ENCODE peak calls at places on chromosome 3, in eight cellular contexts. One of them, this sample, is unnamed.

GRCh38 chr3:55547086-55547666 is 60.1 kb upstream of the WNT5A start:
- DNase-seq in body of pancreas: no peak
- DNase-seq in adrenal gland: no peak
- DNase-seq in right lobe of liver: no peak
- DNase-seq in spleen: no peak
- DNase-seq in upper lobe of left lung: peak; percentile 50
- DNase-seq in heart left ventricle: no peak
- DNase-seq in endothelial cell of umbilical vein: no peak
- DNase-seq in this sample: no peak

GRCh38 chr3:113211370-113212154 is at the start of gene BOC:
- DNase-seq in adrenal gland: no peak
- DNase-seq in endothelial cell of umbilical vein: peak; percentile 10
- DNase-seq in heart left ventricle: no peak
- DNase-seq in right lobe of liver: no peak
- DNase-seq in body of pancreas: peak; percentile 50
- DNase-seq in upper lobe of left lung: peak; percentile 88
- DNase-seq in spleen: no peak
- DNase-seq in this sample: peak; percentile 52

GRCh38 chr3:49966233-49966942 is 26.4 kb downstream of the RBM6 start:
- DNase-seq in heart left ventricle: no peak
- DNase-seq in spleen: no peak
- DNase-seq in right lobe of liver: no peak
- DNase-seq in body of pancreas: no peak
- DNase-seq in adrenal gland: no peak
- DNase-seq in upper lobe of left lung: no peak
- DNase-seq in endothelial cell of umbilical vein: no peak
- DNase-seq in this sample: peak; percentile 18

GRCh38 chr3:78970656-78971055 is 797.1 kb downstream of the ROBO1 start:
- DNase-seq in endothelial cell of umbilical vein: no peak
- DNase-seq in heart left ventricle: no peak
- DNase-seq in adrenal gland: no peak
- DNase-seq in upper lobe of left lung: no peak
- DNase-seq in spleen: no peak
- DNase-seq in right lobe of liver: no peak
- DNase-seq in body of pancreas: no peak
- DNase-seq in this sample: no peak

GRCh38 chr3:110576962-110577361 is 494.7 kb upstream of the NECTIN3 start:
- DNase-seq in body of pancreas: no peak
- DNase-seq in adrenal gland: peak; percentile 51
- DNase-seq in heart left ventricle: no peak
- DNase-seq in spleen: no peak
- DNase-seq in right lobe of liver: no peak
- DNase-seq in endothelial cell of umbilical vein: peak; percentile 65
- DNase-seq in upper lobe of left lung: no peak
- DNase-seq in this sample: peak; percentile 10

GRCh38 chr3:111859974-111860859 is 1.2 kb downstream of the PHLDB2 start:
- DNase-seq in adrenal gland: peak; percentile 73
- DNase-seq in spleen: peak; percentile 87
- DNase-seq in endothelial cell of umbilical vein: peak; percentile 88
- DNase-seq in upper lobe of left lung: peak; percentile 66
- DNase-seq in heart left ventricle: peak; percentile 82
- DNase-seq in right lobe of liver: peak; percentile 64
- DNase-seq in body of pancreas: peak; percentile 84
- DNase-seq in this sample: peak; percentile 49

GRCh38 chr3:170440346-170440745 is 21.7 kb downstream of the CLDN11 start:
- DNase-seq in body of pancreas: no peak
- DNase-seq in heart left ventricle: no peak
- DNase-seq in endothelial cell of umbilical vein: peak; percentile 31
- DNase-seq in adrenal gland: no peak
- DNase-seq in spleen: no peak
- DNase-seq in upper lobe of left lung: no peak
- DNase-seq in right lobe of liver: no peak
- DNase-seq in this sample: no peak

GRCh38 chr3:58427661-58428361 is 5.8 kb downstream of the PDHB start:
- DNase-seq in spleen: no peak
- DNase-seq in heart left ventricle: no peak
- DNase-seq in upper lobe of left lung: no peak
- DNase-seq in endothelial cell of umbilical vein: peak; percentile 15
- DNase-seq in right lobe of liver: no peak
- DNase-seq in adrenal gland: no peak
- DNase-seq in body of pancreas: no peak
- DNase-seq in this sample: no peak

GRCh38 chr3:19146685-19147650 is 1.3 kb upstream of the KCNH8 start:
- DNase-seq in right lobe of liver: peak; percentile 62
- DNase-seq in upper lobe of left lung: peak; percentile 92
- DNase-seq in heart left ventricle: peak; percentile 73
- DNase-seq in adrenal gland: peak; percentile 84
- DNase-seq in body of pancreas: peak; percentile 84
- DNase-seq in endothelial cell of umbilical vein: peak; percentile 24
- DNase-seq in spleen: peak; percentile 90
- DNase-seq in this sample: peak; percentile 54

GRCh38 chr3:53346514-53346913 is 829 bp downstream of the DCP1A start:
- DNase-seq in body of pancreas: no peak
- DNase-seq in heart left ventricle: no peak
- DNase-seq in upper lobe of left lung: no peak
- DNase-seq in spleen: no peak
- DNase-seq in endothelial cell of umbilical vein: peak; percentile 75
- DNase-seq in right lobe of liver: no peak
- DNase-seq in adrenal gland: no peak
- DNase-seq in this sample: no peak

GRCh38 chr3:139548801-139549200 is 9.3 kb upstream of the RBP1 start:
- DNase-seq in endothelial cell of umbilical vein: no peak
- DNase-seq in body of pancreas: peak; percentile 85
- DNase-seq in heart left ventricle: no peak
- DNase-seq in spleen: no peak
- DNase-seq in upper lobe of left lung: no peak
- DNase-seq in right lobe of liver: no peak
- DNase-seq in adrenal gland: peak; percentile 81
- DNase-seq in this sample: no peak

GRCh38 chr3:112042842-112043280 is 8.3 kb downstream of the TMPRSS7 start:
- DNase-seq in spleen: no peak
- DNase-seq in heart left ventricle: no peak
- DNase-seq in right lobe of liver: no peak
- DNase-seq in body of pancreas: no peak
- DNase-seq in upper lobe of left lung: no peak
- DNase-seq in adrenal gland: no peak
- DNase-seq in endothelial cell of umbilical vein: no peak
- DNase-seq in this sample: no peak

GRCh38 chr3:52851348-52851747 is 16.5 kb upstream of the MUSTN1 start:
- DNase-seq in heart left ventricle: no peak
- DNase-seq in endothelial cell of umbilical vein: peak; percentile 39
- DNase-seq in upper lobe of left lung: no peak
- DNase-seq in spleen: peak; percentile 30
- DNase-seq in right lobe of liver: peak; percentile 72
- DNase-seq in adrenal gland: peak; percentile 57
- DNase-seq in body of pancreas: peak; percentile 44
- DNase-seq in this sample: peak; percentile 73

GRCh38 chr3:69324362-69325025 is 61.4 kb downstream of the FRMD4B start:
- DNase-seq in endothelial cell of umbilical vein: no peak
- DNase-seq in right lobe of liver: no peak
- DNase-seq in heart left ventricle: no peak
- DNase-seq in adrenal gland: no peak
- DNase-seq in spleen: no peak
- DNase-seq in upper lobe of left lung: no peak
- DNase-seq in body of pancreas: peak; percentile 10
- DNase-seq in this sample: no peak

GRCh38 chr3:196903740-196904139 is 36.0 kb downstream of the SENP5 start:
- DNase-seq in endothelial cell of umbilical vein: no peak
- DNase-seq in right lobe of liver: no peak
- DNase-seq in adrenal gland: no peak
- DNase-seq in heart left ventricle: no peak
- DNase-seq in upper lobe of left lung: no peak
- DNase-seq in body of pancreas: no peak
- DNase-seq in spleen: no peak
- DNase-seq in this sample: no peak

GRCh38 chr3:71317140-71317539 is 266.4 kb downstream of the FOXP1 start:
- DNase-seq in right lobe of liver: no peak
- DNase-seq in upper lobe of left lung: no peak
- DNase-seq in heart left ventricle: no peak
- DNase-seq in body of pancreas: no peak
- DNase-seq in endothelial cell of umbilical vein: no peak
- DNase-seq in adrenal gland: no peak
- DNase-seq in spleen: no peak
- DNase-seq in this sample: no peak

GRCh38 chr3:71318459-71318827 is 265.1 kb downstream of the FOXP1 start:
- DNase-seq in spleen: no peak
- DNase-seq in body of pancreas: no peak
- DNase-seq in heart left ventricle: no peak
- DNase-seq in right lobe of liver: no peak
- DNase-seq in endothelial cell of umbilical vein: no peak
- DNase-seq in upper lobe of left lung: no peak
- DNase-seq in adrenal gland: no peak
- DNase-seq in this sample: no peak

GRCh38 chr3:71316378-71316777 is 267.1 kb downstream of the FOXP1 start:
- DNase-seq in right lobe of liver: no peak
- DNase-seq in adrenal gland: no peak
- DNase-seq in spleen: no peak
- DNase-seq in heart left ventricle: no peak
- DNase-seq in endothelial cell of umbilical vein: no peak
- DNase-seq in upper lobe of left lung: peak; percentile 15
- DNase-seq in body of pancreas: no peak
- DNase-seq in this sample: no peak

GRCh38 chr3:71317749-71318458 is 265.6 kb downstream of the FOXP1 start:
- DNase-seq in body of pancreas: no peak
- DNase-seq in spleen: no peak
- DNase-seq in endothelial cell of umbilical vein: no peak
- DNase-seq in upper lobe of left lung: no peak
- DNase-seq in heart left ventricle: no peak
- DNase-seq in adrenal gland: no peak
- DNase-seq in right lobe of liver: no peak
- DNase-seq in this sample: no peak

GRCh38 chr3:71319771-71320170 is 263.8 kb downstream of the FOXP1 start:
- DNase-seq in adrenal gland: no peak
- DNase-seq in spleen: no peak
- DNase-seq in endothelial cell of umbilical vein: no peak
- DNase-seq in body of pancreas: no peak
- DNase-seq in right lobe of liver: no peak
- DNase-seq in heart left ventricle: no peak
- DNase-seq in upper lobe of left lung: no peak
- DNase-seq in this sample: no peak
- TF ChIP-seq POLR2A in adrenal gland: no peak
- TF ChIP-seq POLR2A in spleen: no peak
- TF ChIP-seq POLR2A in endothelial cell of umbilical vein: no peak
- TF ChIP-seq POLR2A in body of pancreas: no peak
- TF ChIP-seq POLR2A in right lobe of liver: no peak
- TF ChIP-seq POLR2A in heart left ventricle: no peak
- TF ChIP-seq POLR2A in upper lobe of left lung: no peak
- TF ChIP-seq POLR2A in this sample: no peak

DNA sequence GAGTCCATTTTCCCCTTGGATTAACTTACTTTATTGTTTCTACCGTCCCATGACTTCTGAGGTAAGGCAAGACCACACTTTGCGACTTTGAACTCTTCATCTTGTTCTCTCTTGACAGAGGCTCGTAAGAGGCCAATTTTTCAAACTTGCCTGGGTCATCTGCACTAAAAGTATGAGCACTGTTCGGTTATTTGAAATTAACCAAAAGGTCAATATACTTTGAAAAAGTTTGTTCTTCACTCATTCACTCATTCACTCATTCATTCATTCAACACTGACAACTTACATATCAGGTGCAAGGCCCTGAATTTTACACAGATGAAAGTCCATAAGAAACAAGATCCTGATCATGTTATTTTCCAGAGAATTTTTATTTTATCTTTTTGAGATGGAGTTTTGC is 57.9 kb downstream of the ATP1B3 start:
- DNase-seq in heart left ventricle: no peak
- DNase-seq in adrenal gland: no peak
- DNase-seq in endothelial cell of umbilical vein: no peak
- DNase-seq in spleen: no peak
- DNase-seq in body of pancreas: no peak
- DNase-seq in upper lobe of left lung: no peak
- DNase-seq in right lobe of liver: no peak
- DNase-seq in this sample: no peak
- TF ChIP-seq POLR2A in heart left ventricle: no peak
- TF ChIP-seq POLR2A in adrenal gland: no peak
- TF ChIP-seq POLR2A in endothelial cell of umbilical vein: no peak
- TF ChIP-seq POLR2A in spleen: no peak
- TF ChIP-seq POLR2A in body of pancreas: no peak
- TF ChIP-seq POLR2A in upper lobe of left lung: no peak
- TF ChIP-seq POLR2A in right lobe of liver: no peak
- TF ChIP-seq POLR2A in this sample: no peak

GRCh38 chr3:44235604-44236484 is 5.8 kb upstream of the TOPAZ1 start:
- DNase-seq in right lobe of liver: no peak
- DNase-seq in adrenal gland: peak; percentile 71
- DNase-seq in endothelial cell of umbilical vein: peak; percentile 96
- DNase-seq in heart left ventricle: no peak
- DNase-seq in upper lobe of left lung: no peak
- DNase-seq in body of pancreas: peak; percentile 79
- DNase-seq in spleen: peak; percentile 77
- DNase-seq in this sample: peak; percentile 52
- TF ChIP-seq POLR2A in right lobe of liver: no peak
- TF ChIP-seq POLR2A in adrenal gland: no peak
- TF ChIP-seq POLR2A in endothelial cell of umbilical vein: no peak
- TF ChIP-seq POLR2A in heart left ventricle: no peak
- TF ChIP-seq POLR2A in upper lobe of left lung: no peak
- TF ChIP-seq POLR2A in body of pancreas: no peak
- TF ChIP-seq POLR2A in spleen: no peak
- TF ChIP-seq POLR2A in this sample: no peak

GRCh38 chr3:192444791-192445106 is 282.6 kb downstream of the FGF12 start:
- DNase-seq in body of pancreas: no peak
- DNase-seq in adrenal gland: no peak
- DNase-seq in heart left ventricle: no peak
- DNase-seq in spleen: no peak
- DNase-seq in right lobe of liver: no peak
- DNase-seq in endothelial cell of umbilical vein: no peak
- DNase-seq in upper lobe of left lung: no peak
- DNase-seq in this sample: no peak

GRCh38 chr3:192449036-192449435 is 278.3 kb downstream of the FGF12 start:
- DNase-seq in body of pancreas: peak; percentile 11
- DNase-seq in heart left ventricle: no peak
- DNase-seq in upper lobe of left lung: no peak
- DNase-seq in spleen: no peak
- DNase-seq in endothelial cell of umbilical vein: no peak
- DNase-seq in right lobe of liver: no peak
- DNase-seq in adrenal gland: no peak
- DNase-seq in this sample: no peak

GRCh38 chr3:192445768-192446644 is 281.3 kb downstream of the FGF12 start:
- DNase-seq in adrenal gland: peak; percentile 26
- DNase-seq in upper lobe of left lung: no peak
- DNase-seq in right lobe of liver: no peak
- DNase-seq in heart left ventricle: no peak
- DNase-seq in body of pancreas: no peak
- DNase-seq in endothelial cell of umbilical vein: no peak
- DNase-seq in spleen: no peak
- DNase-seq in this sample: no peak

DNA sequence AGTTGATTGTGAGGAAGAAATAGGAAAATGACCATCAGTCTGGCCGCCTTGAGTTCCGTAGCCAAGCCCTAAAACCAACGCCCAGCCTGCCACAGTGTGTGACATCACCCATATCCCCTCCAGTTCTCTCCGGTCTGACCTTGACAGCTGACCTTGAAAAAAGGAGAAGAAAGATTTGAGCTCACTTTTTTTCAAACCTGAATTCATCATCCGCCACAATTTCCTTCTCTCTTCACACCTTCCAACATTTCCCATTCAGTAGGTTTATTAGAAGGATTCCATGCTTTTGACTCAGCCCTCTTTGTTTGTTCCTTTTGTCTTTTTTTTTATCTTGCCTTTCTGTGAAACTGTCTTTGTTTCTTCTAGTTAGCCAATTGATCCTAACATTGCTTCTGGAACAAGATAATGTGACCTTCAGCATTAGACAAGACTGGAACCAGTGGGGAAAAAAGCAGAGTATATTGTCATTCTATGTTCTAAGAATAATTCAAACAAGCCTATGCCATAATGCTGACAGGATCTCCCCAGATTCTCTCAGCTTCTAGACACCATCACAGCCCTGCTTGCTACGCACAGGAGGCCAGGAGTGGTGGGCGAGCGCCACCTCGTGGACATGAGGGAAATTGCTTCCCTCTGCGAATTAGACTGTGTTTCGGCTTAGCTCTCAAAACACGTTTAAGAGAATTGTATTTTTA is 283.1 kb downstream of the FGF12 start:
- DNase-seq in heart left ventricle: peak; percentile 76
- DNase-seq in adrenal gland: peak; percentile 61
- DNase-seq in right lobe of liver: peak; percentile 71
- DNase-seq in body of pancreas: peak; percentile 61
- DNase-seq in upper lobe of left lung: peak; percentile 73
- DNase-seq in spleen: peak; percentile 88
- DNase-seq in endothelial cell of umbilical vein: peak; percentile 78
- DNase-seq in this sample: peak; percentile 49
- TF ChIP-seq POLR2A in heart left ventricle: no peak
- TF ChIP-seq POLR2A in adrenal gland: no peak
- TF ChIP-seq POLR2A in right lobe of liver: no peak
- TF ChIP-seq POLR2A in body of pancreas: no peak
- TF ChIP-seq POLR2A in upper lobe of left lung: no peak
- TF ChIP-seq POLR2A in spleen: no peak
- TF ChIP-seq POLR2A in endothelial cell of umbilical vein: no peak
- TF ChIP-seq POLR2A in this sample: no peak

This sample was measured in H54.